ENCODE peak calls at places on chromosomes 11 and 22, in six cellular contexts. R, X, B, N, W and Z are unnamed samples.

GRCh38 chr11:83600656-83601055 is 314.5 kb upstream of the CCDC90B start:
- DNase-seq in W (no peak), N (no peak), X (no peak), B (no peak), R (no peak), Z (no peak)

GRCh38 chr22:40116496-40117200 is 61.1 kb upstream of the TNRC6B start:
- DNase-seq in B (no peak), N (no peak), W (no peak), X (no peak), R (no peak), Z (no peak)

GRCh38 chr11:130369141-130369691 is 54.5 kb upstream of the ZBTB44 start:
- DNase-seq in N (no peak), W (no peak), R (no peak), X (no peak), B (no peak), Z (no peak)

GRCh38 chr11:130272336-130272735 is 42.4 kb downstream of the ZBTB44 start:
- DNase-seq in W (no peak), X (no peak), B (no peak), R (no peak), N (no peak), Z (no peak)

GRCh38 chr11:111735262-111736116 is 30.7 kb downstream of the PPP2R1B start:
- DNase-seq in W (peak; percentile 94), B (no peak), X (no peak), N (no peak), R (peak; percentile 93), Z (no peak)

GRCh38 chr11:43243901-43244300 is 67.9 kb upstream of the API5 start:
- DNase-seq in X (no peak), R (no peak), N (no peak), W (no peak), B (no peak), Z (no peak)

GRCh38 chr11:74024630-74025029 is 15.7 kb upstream of the UCP3 start:
- DNase-seq in R (peak; percentile 64), X (no peak), N (no peak), W (peak; percentile 55), B (peak; percentile 57), Z (no peak)

GRCh38 chr11:120667934-120668333 is 156.4 kb downstream of the GRIK4 start:
- DNase-seq in B (no peak), R (no peak), N (no peak), X (no peak), W (no peak), Z (no peak)

GRCh38 chr11:45468265-45468856 is 182.2 kb upstream of the SYT13 start:
- DNase-seq in X (peak; percentile 68), R (no peak), W (no peak), B (no peak), N (no peak), Z (no peak)

GRCh38 chr22:17074648-17075002 is 10.2 kb upstream of the IL17RA start:
- DNase-seq in W (no peak), B (no peak), N (no peak), R (no peak), X (no peak), Z (no peak)

GRCh38 chr22:36134167-36134566 is 26.4 kb downstream of the APOL3 start:
- DNase-seq in B (no peak), X (no peak), W (no peak), R (no peak), N (no peak), Z (no peak)

GRCh38 chr11:76151561-76152085 is 54.7 kb downstream of the WNT11 start:
- DNase-seq in X (no peak), W (no peak), N (no peak), B (no peak), R (no peak), Z (no peak)

GRCh38 chr11:30016588-30017363 is at the start of gene KCNA4:
- DNase-seq in W (no peak), X (peak; percentile 76), N (peak; percentile 90), R (no peak), B (no peak), Z (no peak)

GRCh38 chr22:43479962-43480361 is 68.1 kb downstream of the MPPED1 start:
- DNase-seq in B (no peak), R (no peak), X (no peak), N (no peak), W (no peak), Z (no peak)

GRCh38 chr22:42811510-42811909 is 45.6 kb downstream of the ARFGAP3 start:
- DNase-seq in R (no peak), W (no peak), X (no peak), B (no peak), N (peak; percentile 25), Z (no peak)

GRCh38 chr11:29318134-29318845 is 698.5 kb downstream of the KCNA4 start:
- DNase-seq in R (no peak), W (no peak), X (no peak), N (no peak), B (no peak), Z (no peak)

GRCh38 chr22:44583854-44584253 is 85.8 kb upstream of the RTL6 start:
- DNase-seq in X (no peak), R (no peak), N (no peak), B (no peak), W (no peak), Z (no peak)

GRCh38 chr11:36352919-36353318 is 56.8 kb downstream of the PRR5L start:
- DNase-seq in X (no peak), W (no peak), N (no peak), B (no peak), R (no peak), Z (no peak)